ENCODE peak calls at places on chromosomes 5 and 9, in nine cellular contexts. B is central memory CD4-positive, alpha-beta T cell; I is stimulated activated CD4-positive, alpha-beta T cell treated with anti-CD3 and anti-CD28 coated beads, Interleukin-2, amount 100 ng/mL, for 48 hours; M is RWPE1; T is stimulated activated CD8-positive, alpha-beta memory T cell treated with anti-CD3 and anti-CD28 coated beads, Interleukin-12 subunit alpha, Interleukin-12 subunit beta, amount 100 ng/mL, for 1 hour; P is left ventricle myocardium superior; W is H4; A is spleen; Z is fibroblast of the conjunctiva. F is an unnamed sample.

GRCh38 chr5:72693546-72693945 is 122.9 kb upstream of the TNPO1 start:
- DNase-seq in T (no peak), A (no peak), P (no peak), B (no peak), M (no peak), W (no peak), I (no peak), Z (no peak), F (no peak)

GRCh38 chr9:74362423-74362822 is 134.7 kb upstream of the RORB start:
- DNase-seq in T (no peak), I (no peak), W (no peak), M (no peak), A (no peak), Z (no peak), P (no peak), B (no peak), F (no peak)

GRCh38 chr5:87300176-87300575 is 32.5 kb downstream of the RASA1 start:
- DNase-seq in W (no peak), B (no peak), T (no peak), Z (no peak), A (no peak), M (no peak), P (no peak), I (no peak), F (no peak)

GRCh38 chr9:130768265-130768664 is 66.8 kb upstream of the ABL1 start:
- DNase-seq in Z (no peak), T (no peak), W (no peak), A (no peak), M (no peak), B (no peak), I (no peak), P (no peak), F (no peak)

GRCh38 chr9:131530546-131530929 is 525 bp downstream of the UCK1 start:
- DNase-seq in A (peak; percentile 86), T (no peak), Z (no peak), I (no peak), M (peak; percentile 94), W (no peak), B (no peak), P (peak; percentile 52), F (peak; percentile 51)

GRCh38 chr5:108818613-108819272 is 71.0 kb downstream of the FER start:
- DNase-seq in Z (no peak), I (no peak), M (peak; percentile 77), W (no peak), B (no peak), P (no peak), A (no peak), T (no peak), F (no peak)

GRCh38 chr9:76400534-76401096 is 6.4 kb upstream of the RFK start:
- DNase-seq in W (peak; percentile 20), M (peak; percentile 22), I (no peak), Z (no peak), P (no peak), A (no peak), T (no peak), B (no peak), F (no peak)

GRCh38 chr9:32427111-32427873 is 42.8 kb downstream of the ACO1 start:
- DNase-seq in Z (no peak), W (peak; percentile 45), B (no peak), M (no peak), I (no peak), A (no peak), P (no peak), T (no peak), F (peak; percentile 79)

GRCh38 chr5:137320056-137321045 is 178.8 kb downstream of the SPOCK1 start:
- DNase-seq in T (no peak), I (peak; percentile 9), P (no peak), A (no peak), Z (peak; percentile 42), M (peak; percentile 79), W (peak; percentile 41), B (peak; percentile 4), F (peak; percentile 58)

GRCh38 chr5:149125386-149125891 is 15.9 kb upstream of the ABLIM3 start:
- DNase-seq in I (no peak), A (no peak), Z (no peak), T (no peak), B (no peak), W (no peak), P (no peak), M (peak; percentile 67), F (peak; percentile 76)

GRCh38 chr9:91682806-91683205 is 259.2 kb upstream of the NFIL3 start:
- DNase-seq in Z (no peak), T (no peak), B (no peak), M (no peak), A (no peak), I (no peak), W (no peak), P (no peak), F (no peak)

GRCh38 chr5:10695759-10696543 is 65.1 kb downstream of the DAP start:
- DNase-seq in T (no peak), P (no peak), M (no peak), A (no peak), W (no peak), B (no peak), I (no peak), Z (no peak), F (no peak)

GRCh38 chr5:139561655-139562451 is 714 bp downstream of the UBE2D2 start:
- DNase-seq in T (peak; percentile 9), B (no peak), W (peak; percentile 11), I (peak; percentile 40), Z (no peak), A (peak; percentile 92), P (no peak), M (peak; percentile 69), F (peak; percentile 45)

GRCh38 chr5:91541696-91542095 is 158.6 kb upstream of the ARRDC3 start:
- DNase-seq in Z (no peak), M (peak; percentile 64), W (no peak), T (no peak), P (no peak), I (no peak), B (no peak), A (no peak), F (no peak)

GRCh38 chr9:35164711-35165110 is 2.9 kb downstream of the UNC13B start:
- DNase-seq in A (no peak), T (no peak), M (no peak), W (peak; percentile 19), Z (no peak), B (no peak), I (no peak), P (no peak), F (no peak)

GRCh38 chr9:104988539-104988938 is 60.6 kb upstream of the ABCA1 start:
- DNase-seq in P (no peak), M (no peak), T (no peak), B (no peak), W (no peak), Z (no peak), A (no peak), I (no peak), F (no peak)

GRCh38 chr9:77469515-77470197 is 178.5 kb downstream of the GNA14 start:
- DNase-seq in P (no peak), A (no peak), Z (no peak), I (no peak), M (no peak), W (no peak), T (no peak), B (no peak), F (no peak)

GRCh38 chr9:17810728-17811634 is 232.1 kb downstream of the SH3GL2 start:
- DNase-seq in Z (peak; percentile 45), P (no peak), A (no peak), W (peak; percentile 20), B (no peak), M (peak; percentile 47), I (peak; percentile 35), T (peak; percentile 19), F (peak; percentile 66)

GRCh38 chr9:116905131-116905724 is 218.1 kb downstream of the TRIM32 start:
- DNase-seq in B (no peak), I (no peak), W (no peak), Z (no peak), A (no peak), P (no peak), T (no peak), M (no peak), F (no peak)

GRCh38 chr5:77709340-77709739 is 66.8 kb downstream of the TBCA start:
- DNase-seq in I (no peak), A (no peak), P (no peak), M (no peak), B (no peak), T (no peak), Z (no peak), W (no peak), F (no peak)

GRCh38 chr5:6713274-6714181 is at the start of gene TENT4A:
- DNase-seq in W (no peak), Z (no peak), T (no peak), I (no peak), A (peak; percentile 93), B (no peak), M (peak; percentile 97), P (peak; percentile 74), F (peak; percentile 40)

GRCh38 chr5:2863675-2864433 is 112.4 kb upstream of the IRX2 start:
- DNase-seq in Z (no peak), W (no peak), I (no peak), M (no peak), B (no peak), T (no peak), P (no peak), A (no peak), F (no peak)

GRCh38 chr5:132225165-132226032 is 2.3 kb downstream of the P4HA2 start:
- DNase-seq in Z (peak; percentile 96), P (peak; percentile 79), T (no peak), W (peak; percentile 67), B (no peak), I (no peak), A (peak; percentile 72), M (peak; percentile 92), F (peak; percentile 53)

GRCh38 chr5:142783601-142784291 is 13.6 kb downstream of the ARHGAP26 start:
- DNase-seq in B (no peak), T (no peak), W (no peak), I (peak; percentile 48), M (no peak), A (no peak), P (peak; percentile 66), Z (no peak), F (no peak)

GRCh38 chr9:70553718-70554673 is 139.5 kb upstream of the KLF9 start:
- DNase-seq in Z (no peak), W (peak; percentile 30), B (no peak), M (peak; percentile 65), A (no peak), T (no peak), I (no peak), P (no peak), F (peak; percentile 21)

GRCh38 chr5:150641006-150641570 is 628 bp downstream of the SYNPO start:
- DNase-seq in B (no peak), I (no peak), A (no peak), M (peak; percentile 41), P (peak; percentile 68), W (peak; percentile 57), Z (no peak), T (no peak), F (no peak)

GRCh38 chr5:36181709-36182262 is 29.9 kb downstream of the SKP2 start:
- DNase-seq in A (no peak), Z (no peak), M (no peak), T (no peak), W (no peak), B (no peak), P (no peak), I (no peak), F (no peak)

GRCh38 chr5:91494447-91495001 is 111.4 kb upstream of the ARRDC3 start:
- DNase-seq in I (no peak), A (no peak), B (no peak), M (no peak), W (no peak), T (no peak), Z (no peak), P (no peak), F (no peak)

GRCh38 chr9:97293207-97293721 is 14.2 kb upstream of the CCDC180 start:
- DNase-seq in W (peak; percentile 72), Z (no peak), B (no peak), A (peak; percentile 77), M (no peak), P (peak; percentile 74), T (no peak), I (no peak), F (peak; percentile 19)

GRCh38 chr9:92035146-92035545 is 80.1 kb downstream of the SPTLC1 start:
- DNase-seq in T (no peak), Z (peak; percentile 78), M (no peak), P (no peak), W (no peak), I (no peak), A (no peak), B (no peak), F (no peak)

GRCh38 chr9:125904155-125904841 is 157.1 kb downstream of the PBX3 start:
- DNase-seq in M (no peak), W (no peak), A (no peak), Z (no peak), T (no peak), P (no peak), B (no peak), I (no peak), F (no peak)

F was measured in body of pancreas.